ENCODE peak calls at places on chromosomes 7 and 10, in four cellular contexts. P is body of pancreas, R is MG63, F is GM12865. S is an unnamed sample.

GRCh38 chr7:44980393-44981034 is 1.7 kb upstream of the MYO1G start:
- DNase-seq in F (peak), P (no peak), R (no peak), S (no peak)

GRCh38 chr7:114217026-114217425 is 197.6 kb upstream of the FOXP2 start:
- DNase-seq in P (no peak), F (peak), R (no peak), S (no peak)

GRCh38 chr10:70055550-70055949 is 2.9 kb downstream of the MACROH2A2 start:
- DNase-seq in P (no peak), R (no peak), F (no peak), S (no peak)

GRCh38 chr10:75043256-75044121 is 68.0 kb upstream of the SAMD8 start:
- DNase-seq in R (no peak), P (no peak), F (no peak), S (no peak)

GRCh38 chr10:5297466-5297865 is 67.3 kb upstream of the UCN3 start:
- DNase-seq in P (no peak), R (peak), F (peak), S (no peak)

GRCh38 chr10:98589007-98589406 is 142.3 kb upstream of the HPS1 start:
- DNase-seq in F (no peak), R (peak), P (no peak), S (no peak)

GRCh38 chr10:42593284-42593683 is 45.1 kb downstream of the ZNF33B start:
- DNase-seq in R (no peak), P (no peak), F (no peak), S (no peak)

GRCh38 chr7:149070372-149071140 is 20.0 kb downstream of the ZNF786 start:
- DNase-seq in R (no peak), P (no peak), F (peak), S (no peak)

GRCh38 chr10:102657984-102658724 is 13.9 kb downstream of the TRIM8 start:
- DNase-seq in R (peak), F (no peak), P (peak), S (no peak)

GRCh38 chr7:112183266-112183665 is 22.9 kb downstream of the DOCK4 start:
- DNase-seq in P (no peak), F (no peak), R (no peak), S (no peak)

GRCh38 chr10:17123961-17124360 is 5.7 kb downstream of the CUBN start:
- DNase-seq in F (no peak), P (no peak), R (no peak), S (no peak)

GRCh38 chr10:104331208-104331838 is 6.9 kb downstream of the ITPRIP start:
- DNase-seq in R (peak), P (peak), F (no peak), S (no peak)

GRCh38 chr10:60282771-60283353 is 106.8 kb downstream of the ANK3 start:
- DNase-seq in P (peak), R (peak), F (peak), S (peak)

GRCh38 chr10:122441961-122442360 is 12.5 kb upstream of the ARMS2 start:
- DNase-seq in R (no peak), P (no peak), F (no peak), S (no peak)

GRCh38 chr10:103231047-103231551 is 14.6 kb upstream of the RPEL1 start:
- DNase-seq in P (peak), F (no peak), R (peak), S (no peak)

GRCh38 chr10:19713800-19714525 is 102.3 kb upstream of the PLXDC2 start:
- DNase-seq in P (no peak), F (no peak), R (no peak), S (no peak)

GRCh38 chr10:12471135-12471534 is 121.8 kb downstream of the CAMK1D start:
- DNase-seq in R (no peak), P (peak), F (no peak), S (no peak)

GRCh38 chr7:674454-675410 is 51.8 kb upstream of the DNAAF5 start:
- DNase-seq in R (no peak), F (no peak), P (no peak), S (no peak)

GRCh38 chr7:139481364-139481763 is 2.1 kb downstream of the KLRG2 start:
- DNase-seq in F (no peak), R (no peak), P (no peak), S (no peak)

GRCh38 chr7:12287886-12288285 is 76.8 kb downstream of the TMEM106B start:
- DNase-seq in R (no peak), P (no peak), F (no peak), S (no peak)

GRCh38 chr10:107616463-107617131 is 452.1 kb upstream of the SORCS1 start:
- DNase-seq in R (peak), P (no peak), F (no peak), S (no peak)

GRCh38 chr10:112720178-112720577 is 229.9 kb upstream of the TCF7L2 start:
- DNase-seq in P (no peak), R (no peak), F (no peak), S (no peak)

GRCh38 chr10:84262190-84262956 is 17.5 kb downstream of the RGR start:
- DNase-seq in F (no peak), R (no peak), P (no peak), S (no peak)

GRCh38 chr10:95430231-95430951 is 130.8 kb downstream of the SORBS1 start:
- DNase-seq in P (peak), R (peak), F (peak), S (peak)

GRCh38 chr7:4774804-4775280 is 581 bp upstream of the AP5Z1 start:
- DNase-seq in F (no peak), R (peak), P (peak), S (no peak)

GRCh38 chr7:144525956-144526355 is 122.5 kb upstream of the NOBOX start:
- DNase-seq in R (no peak), F (no peak), P (no peak), S (no peak)

GRCh38 chr10:91415816-91416215 is 5.7 kb downstream of the HECTD2 start:
- DNase-seq in R (no peak), F (no peak), P (no peak), S (no peak)

GRCh38 chr7:98771519-98772241 is 98.1 kb downstream of the TMEM130 start:
- DNase-seq in R (peak), F (peak), P (no peak), S (no peak)

GRCh38 chr10:725786-726185 is 36.3 kb upstream of the DIP2C start:
- DNase-seq in P (no peak), R (no peak), F (no peak), S (no peak)

GRCh38 chr10:128566376-128566968 is 440.2 kb upstream of the MKI67 start:
- DNase-seq in P (no peak), F (no peak), R (no peak), S (no peak)

GRCh38 chr10:132076578-132077081 is 10.9 kb downstream of the JAKMIP3 start:
- DNase-seq in P (no peak), F (no peak), R (no peak), S (no peak)

S was measured in KG1.